ENCODE peak calls at places on chromosomes 1 and 21, in ten cellular contexts. P is fibroblast of lung, A is fibroblast of the aortic adventitia, B is IMR-90, S is fibroblast of mammary gland, M is NB4, N is transverse colon, Q is left lung, V is fibroblast of pulmonary artery, J is heart left ventricle. G is an unnamed sample.

GRCh38 chr1:230682882-230683610 is 30.9 kb downstream of the AGT start:
- DNase-seq in P (peak; percentile 65), A (peak; percentile 55), B (peak; percentile 86), S (peak; percentile 65), M (no peak), N (no peak), Q (no peak), V (peak; percentile 16), J (no peak), G (no peak)

GRCh38 chr1:200116324-200116723 is 88.8 kb downstream of the NR5A2 start:
- DNase-seq in P (no peak), A (no peak), B (no peak), S (no peak), M (no peak), N (no peak), Q (no peak), V (no peak), J (no peak), G (no peak)

GRCh38 chr1:66464802-66465201 is 69.2 kb upstream of the SGIP1 start:
- DNase-seq in P (peak; percentile 90), A (peak; percentile 95), B (peak; percentile 99), S (peak; percentile 98), M (no peak), N (no peak), Q (no peak), V (peak; percentile 91), J (no peak), G (peak; percentile 31)

GRCh38 chr1:41357451-41358151 is 3.6 kb upstream of the FOXO6 start:
- DNase-seq in P (no peak), A (peak; percentile 15), B (no peak), S (no peak), M (peak; percentile 32), N (no peak), Q (no peak), V (no peak), J (peak; percentile 63), G (peak; percentile 36)

GRCh38 chr21:30552782-30553181 is 8.3 kb downstream of the KRTAP19-7 start:
- DNase-seq in P (no peak), A (no peak), B (no peak), S (no peak), M (no peak), N (no peak), Q (no peak), V (no peak), J (no peak), G (no peak)

GRCh38 chr1:24102966-24103365 is 9.0 kb downstream of the MYOM3 start:
- DNase-seq in P (no peak), A (no peak), B (no peak), S (no peak), M (no peak), N (no peak), Q (peak; percentile 81), V (no peak), J (peak; percentile 89), G (no peak)

GRCh38 chr1:117137281-117137680 is 15.7 kb upstream of the TRIM45 start:
- DNase-seq in P (no peak), A (no peak), B (no peak), S (no peak), M (no peak), N (no peak), Q (no peak), V (no peak), J (no peak), G (no peak)

GRCh38 chr1:50208296-50208695 is 99.6 kb downstream of the ELAVL4 start:
- DNase-seq in P (no peak), A (no peak), B (no peak), S (peak; percentile 45), M (no peak), N (no peak), Q (no peak), V (no peak), J (no peak), G (no peak)

GRCh38 chr1:19648239-19648638 is 4.1 kb downstream of the NBL1 start:
- DNase-seq in P (no peak), A (no peak), B (no peak), S (no peak), M (no peak), N (no peak), Q (no peak), V (no peak), J (no peak), G (no peak)

GRCh38 chr1:46991083-46991923 is 32.2 kb upstream of the CYP4X1 start:
- DNase-seq in P (no peak), A (no peak), B (no peak), S (peak; percentile 0), M (peak; percentile 17), N (no peak), Q (no peak), V (no peak), J (no peak), G (no peak)

GRCh38 chr1:77313491-77313890 is 31.7 kb downstream of the AK5 start:
- DNase-seq in P (peak; percentile 39), A (peak; percentile 19), B (peak; percentile 15), S (peak; percentile 20), M (peak; percentile 45), N (no peak), Q (no peak), V (peak; percentile 60), J (no peak), G (no peak)

GRCh38 chr21:38289697-38290096 is 32.9 kb downstream of the KCNJ15 start:
- DNase-seq in P (peak; percentile 97), A (peak; percentile 98), B (peak; percentile 98), S (peak; percentile 100), M (peak; percentile 90), N (peak; percentile 16), Q (no peak), V (peak; percentile 99), J (peak; percentile 37), G (peak; percentile 100)

DNA sequence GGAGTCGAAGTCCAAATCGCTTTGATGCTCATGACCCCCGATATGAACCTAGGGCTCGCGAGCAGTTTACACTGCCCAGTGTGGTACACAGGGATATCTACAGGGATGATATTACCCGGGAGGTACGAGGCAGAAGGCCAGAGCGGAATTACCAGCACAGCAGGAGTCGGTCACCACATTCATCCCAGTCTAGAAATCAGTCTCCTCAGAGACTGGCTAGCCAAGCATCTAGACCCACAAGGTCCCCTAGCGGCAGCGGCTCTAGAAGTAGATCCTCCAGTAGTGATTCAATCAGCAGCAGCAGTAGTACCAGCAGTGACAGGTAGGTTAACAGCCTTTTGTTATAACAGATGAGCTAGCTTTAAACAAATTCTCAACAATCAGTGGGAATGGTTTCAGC is 28.9 kb downstream of the SPEN start:
- DNase-seq in P (no peak), A (no peak), B (no peak), S (no peak), M (no peak), N (no peak), Q (no peak), V (peak; percentile 19), J (no peak), G (no peak)
- TF ChIP-seq CTCF in P (no peak), A (no peak), B (no peak), S (no peak), M (no peak), N (no peak), Q (no peak), V (peak; percentile 20), J (no peak), G (peak; percentile 32)

GRCh38 chr1:14242870-14243269 is 355.6 kb upstream of the KAZN start:
- DNase-seq in P (no peak), A (no peak), B (no peak), S (no peak), M (no peak), N (no peak), Q (no peak), V (no peak), J (no peak), G (no peak)
- H3K4me3 ChIP-seq in P (no peak overlapping the region), A (no peak overlapping the region), B (no peak overlapping the region), S (no peak overlapping the region), M (no peak overlapping the region), N (no peak overlapping the region), Q (no peak overlapping the region), V (no peak overlapping the region), J (no peak overlapping the region), G (no peak overlapping the region)

GRCh38 chr1:236545621-236546169 is 21.9 kb downstream of the LGALS8 start:
- DNase-seq in P (no peak), A (no peak), B (no peak), S (no peak), M (no peak), N (no peak), Q (no peak), V (no peak), J (no peak), G (no peak)

GRCh38 chr1:236541710-236542109 is 17.9 kb downstream of the LGALS8 start:
- DNase-seq in P (no peak), A (no peak), B (no peak), S (no peak), M (no peak), N (no peak), Q (no peak), V (no peak), J (no peak), G (no peak)

GRCh38 chr1:236540813-236541465 is 17.2 kb downstream of the LGALS8 start:
- DNase-seq in P (no peak), A (no peak), B (no peak), S (no peak), M (no peak), N (peak; percentile 25), Q (no peak), V (no peak), J (no peak), G (no peak)

GRCh38 chr1:236543065-236543669 is 19.4 kb downstream of the LGALS8 start:
- DNase-seq in P (no peak), A (no peak), B (no peak), S (no peak), M (no peak), N (no peak), Q (no peak), V (no peak), J (no peak), G (no peak)
- TF ChIP-seq CTCF in P (no peak), A (peak; percentile 11), B (no peak), S (peak; percentile 8), M (peak; percentile 8), N (no peak), Q (no peak), V (no peak), J (no peak), G (peak; percentile 17)

DNA sequence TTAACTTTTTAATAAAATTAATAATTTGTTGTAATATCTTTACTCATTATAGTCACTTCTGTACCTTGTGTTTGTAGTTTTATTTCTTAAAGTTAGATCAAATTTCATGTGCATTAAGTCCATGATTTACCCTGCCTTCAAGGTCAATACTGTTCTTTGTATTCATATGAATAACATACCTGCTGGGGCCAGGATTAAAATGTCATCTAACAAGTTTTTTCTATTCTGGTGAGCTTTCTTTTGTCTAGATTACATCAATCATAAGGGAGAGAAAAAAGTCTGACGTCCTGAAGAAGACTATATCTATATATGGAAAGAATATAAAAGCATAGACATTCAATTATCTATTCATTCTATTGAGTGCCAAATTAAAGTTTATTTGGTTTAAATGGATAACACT is 232.6 kb downstream of the COL11A1 start:
- DNase-seq in P (no peak), A (no peak), B (no peak), S (no peak), M (no peak), N (no peak), Q (no peak), V (no peak), J (no peak), G (no peak)
- H3K4me3 ChIP-seq in P (no peak overlapping the region), A (no peak overlapping the region), B (no peak overlapping the region), S (no peak overlapping the region), M (no peak overlapping the region), N (no peak overlapping the region), Q (no peak overlapping the region), V (no peak overlapping the region), J (no peak overlapping the region), G (no peak overlapping the region)